ENCODE peak calls at places on chromosome 21, in five cellular contexts. One of them, this sample, is unnamed.

GRCh38 chr21:44778499-44778911 is 23.1 kb downstream of the UBE2G2 start:
- DNase-seq in CD4-positive, CD25-positive, alpha-beta regulatory T cell: no peak
- DNase-seq in PC-9: no peak
- DNase-seq in SJSA1: no peak
- DNase-seq in heart right ventricle: no peak
- DNase-seq in this sample: no peak

GRCh38 chr21:44380876-44381275 is 27.5 kb downstream of the TRPM2 start:
- DNase-seq in PC-9: no peak
- DNase-seq in SJSA1: no peak
- DNase-seq in heart right ventricle: no peak
- DNase-seq in CD4-positive, CD25-positive, alpha-beta regulatory T cell: no peak
- DNase-seq in this sample: no peak

GRCh38 chr21:45981154-45981606 is 390 bp upstream of the COL6A1 start:
- DNase-seq in heart right ventricle: peak; percentile 85
- DNase-seq in CD4-positive, CD25-positive, alpha-beta regulatory T cell: peak; percentile 44
- DNase-seq in PC-9: peak; percentile 66
- DNase-seq in SJSA1: peak; percentile 89
- DNase-seq in this sample: peak; percentile 77

GRCh38 chr21:31943586-31943985 is 70.8 kb downstream of the HUNK start:
- DNase-seq in heart right ventricle: no peak
- DNase-seq in CD4-positive, CD25-positive, alpha-beta regulatory T cell: no peak
- DNase-seq in SJSA1: no peak
- DNase-seq in PC-9: no peak
- DNase-seq in this sample: no peak

GRCh38 chr21:44260791-44261190 is 906 bp downstream of the DNMT3L start:
- DNase-seq in PC-9: no peak
- DNase-seq in SJSA1: no peak
- DNase-seq in CD4-positive, CD25-positive, alpha-beta regulatory T cell: no peak
- DNase-seq in heart right ventricle: no peak
- DNase-seq in this sample: no peak

GRCh38 chr21:45819478-45820170 is 161.9 kb upstream of the COL6A1 start:
- DNase-seq in heart right ventricle: no peak
- DNase-seq in CD4-positive, CD25-positive, alpha-beta regulatory T cell: no peak
- DNase-seq in SJSA1: no peak
- DNase-seq in PC-9: no peak
- DNase-seq in this sample: no peak

GRCh38 chr21:38448619-38449186 is 49.6 kb downstream of the ERG start:
- DNase-seq in SJSA1: peak; percentile 17
- DNase-seq in heart right ventricle: no peak
- DNase-seq in CD4-positive, CD25-positive, alpha-beta regulatory T cell: no peak
- DNase-seq in PC-9: no peak
- DNase-seq in this sample: no peak

GRCh38 chr21:39788383-39788782 is 43.4 kb downstream of the IGSF5 start:
- DNase-seq in heart right ventricle: peak; percentile 72
- DNase-seq in CD4-positive, CD25-positive, alpha-beta regulatory T cell: no peak
- DNase-seq in PC-9: peak; percentile 49
- DNase-seq in SJSA1: peak; percentile 60
- DNase-seq in this sample: peak; percentile 13

GRCh38 chr21:37368536-37369279 is 2.1 kb downstream of the DYRK1A start:
- DNase-seq in heart right ventricle: no peak
- DNase-seq in PC-9: no peak
- DNase-seq in CD4-positive, CD25-positive, alpha-beta regulatory T cell: no peak
- DNase-seq in SJSA1: peak; percentile 50
- DNase-seq in this sample: no peak

GRCh38 chr21:28687571-28687970 is 305.1 kb downstream of the LTN1 start:
- DNase-seq in CD4-positive, CD25-positive, alpha-beta regulatory T cell: no peak
- DNase-seq in PC-9: no peak
- DNase-seq in heart right ventricle: no peak
- DNase-seq in SJSA1: no peak
- DNase-seq in this sample: no peak

GRCh38 chr21:32389337-32390015 is 3.3 kb downstream of the URB1 start:
- DNase-seq in CD4-positive, CD25-positive, alpha-beta regulatory T cell: no peak
- DNase-seq in SJSA1: no peak
- DNase-seq in heart right ventricle: no peak
- DNase-seq in PC-9: no peak
- DNase-seq in this sample: no peak

GRCh38 chr21:40120944-40121575 is 253.8 kb downstream of the PCP4 start:
- DNase-seq in CD4-positive, CD25-positive, alpha-beta regulatory T cell: no peak
- DNase-seq in heart right ventricle: no peak
- DNase-seq in SJSA1: peak; percentile 13
- DNase-seq in PC-9: no peak
- DNase-seq in this sample: no peak

GRCh38 chr21:31911138-31911907 is 38.5 kb downstream of the HUNK start:
- DNase-seq in PC-9: no peak
- DNase-seq in CD4-positive, CD25-positive, alpha-beta regulatory T cell: no peak
- DNase-seq in heart right ventricle: no peak
- DNase-seq in SJSA1: peak; percentile 89
- DNase-seq in this sample: no peak

GRCh38 chr21:45011911-45012660 is 62.3 kb upstream of the ADARB1 start:
- DNase-seq in PC-9: peak; percentile 83
- DNase-seq in CD4-positive, CD25-positive, alpha-beta regulatory T cell: no peak
- DNase-seq in heart right ventricle: peak; percentile 15
- DNase-seq in SJSA1: peak; percentile 99
- DNase-seq in this sample: peak; percentile 41

GRCh38 chr21:43669828-43670605 is 10.7 kb downstream of the RRP1B start:
- DNase-seq in SJSA1: no peak
- DNase-seq in heart right ventricle: no peak
- DNase-seq in PC-9: no peak
- DNase-seq in CD4-positive, CD25-positive, alpha-beta regulatory T cell: no peak
- DNase-seq in this sample: no peak

GRCh38 chr21:26679299-26679698 is 106.2 kb upstream of the CYYR1 start:
- DNase-seq in heart right ventricle: no peak
- DNase-seq in CD4-positive, CD25-positive, alpha-beta regulatory T cell: no peak
- DNase-seq in PC-9: no peak
- DNase-seq in SJSA1: no peak
- DNase-seq in this sample: no peak

GRCh38 chr21:24424786-24425185 is 1182.5 kb downstream of the MRPL39 start:
- DNase-seq in SJSA1: no peak
- DNase-seq in CD4-positive, CD25-positive, alpha-beta regulatory T cell: no peak
- DNase-seq in heart right ventricle: no peak
- DNase-seq in PC-9: no peak
- DNase-seq in this sample: no peak

GRCh38 chr21:36434144-36434543 is 45.8 kb downstream of the CLDN14 start:
- DNase-seq in heart right ventricle: no peak
- DNase-seq in SJSA1: no peak
- DNase-seq in PC-9: no peak
- DNase-seq in CD4-positive, CD25-positive, alpha-beta regulatory T cell: no peak
- DNase-seq in this sample: no peak

GRCh38 chr21:44618909-44619308 is 7.0 kb downstream of the KRTAP10-8 start:
- DNase-seq in heart right ventricle: no peak
- DNase-seq in SJSA1: no peak
- DNase-seq in PC-9: no peak
- DNase-seq in CD4-positive, CD25-positive, alpha-beta regulatory T cell: peak; percentile 76
- DNase-seq in this sample: no peak

GRCh38 chr21:36657999-36658398 is 40.9 kb upstream of the SIM2 start:
- DNase-seq in SJSA1: no peak
- DNase-seq in CD4-positive, CD25-positive, alpha-beta regulatory T cell: no peak
- DNase-seq in PC-9: no peak
- DNase-seq in heart right ventricle: no peak
- DNase-seq in this sample: no peak

GRCh38 chr21:45336870-45337269 is 49.2 kb upstream of the POFUT2 start:
- DNase-seq in heart right ventricle: peak; percentile 43
- DNase-seq in PC-9: no peak
- DNase-seq in CD4-positive, CD25-positive, alpha-beta regulatory T cell: no peak
- DNase-seq in SJSA1: no peak
- DNase-seq in this sample: no peak

GRCh38 chr21:17775431-17776126 is 43.6 kb downstream of the C21orf91 start:
- DNase-seq in PC-9: no peak
- DNase-seq in heart right ventricle: no peak
- DNase-seq in CD4-positive, CD25-positive, alpha-beta regulatory T cell: peak; percentile 58
- DNase-seq in SJSA1: no peak
- DNase-seq in this sample: no peak

GRCh38 chr21:31011412-31011811 is 26.9 kb downstream of the KRTAP19-8 start:
- DNase-seq in heart right ventricle: no peak
- DNase-seq in CD4-positive, CD25-positive, alpha-beta regulatory T cell: no peak
- DNase-seq in PC-9: no peak
- DNase-seq in SJSA1: no peak
- DNase-seq in this sample: no peak

GRCh38 chr21:39196838-39197237 is 13.6 kb upstream of the PSMG1 start:
- DNase-seq in SJSA1: no peak
- DNase-seq in PC-9: no peak
- DNase-seq in heart right ventricle: no peak
- DNase-seq in CD4-positive, CD25-positive, alpha-beta regulatory T cell: no peak
- DNase-seq in this sample: no peak

GRCh38 chr21:28975401-28975800 is 17.3 kb downstream of the LTN1 start:
- DNase-seq in heart right ventricle: no peak
- DNase-seq in SJSA1: peak; percentile 31
- DNase-seq in PC-9: no peak
- DNase-seq in CD4-positive, CD25-positive, alpha-beta regulatory T cell: no peak
- DNase-seq in this sample: no peak

GRCh38 chr21:29741761-29742160 is 198.0 kb downstream of the GRIK1 start:
- DNase-seq in CD4-positive, CD25-positive, alpha-beta regulatory T cell: no peak
- DNase-seq in heart right ventricle: no peak
- DNase-seq in SJSA1: no peak
- DNase-seq in PC-9: no peak
- DNase-seq in this sample: no peak

GRCh38 chr21:19781881-19782652 is 1216.1 kb upstream of the NCAM2 start:
- DNase-seq in CD4-positive, CD25-positive, alpha-beta regulatory T cell: no peak
- DNase-seq in PC-9: no peak
- DNase-seq in heart right ventricle: no peak
- DNase-seq in SJSA1: no peak
- DNase-seq in this sample: no peak

GRCh38 chr21:38938343-38938742 is 132.6 kb downstream of the ETS2 start:
- DNase-seq in SJSA1: peak; percentile 37
- DNase-seq in CD4-positive, CD25-positive, alpha-beta regulatory T cell: peak; percentile 14
- DNase-seq in heart right ventricle: no peak
- DNase-seq in PC-9: no peak
- DNase-seq in this sample: no peak

GRCh38 chr21:39004776-39005605 is 178.3 kb downstream of the PSMG1 start:
- DNase-seq in PC-9: no peak
- DNase-seq in SJSA1: peak; percentile 34
- DNase-seq in heart right ventricle: peak; percentile 65
- DNase-seq in CD4-positive, CD25-positive, alpha-beta regulatory T cell: no peak
- DNase-seq in this sample: no peak

GRCh38 chr21:43575466-43575841 is 83.8 kb downstream of the HSF2BP start:
- DNase-seq in SJSA1: no peak
- DNase-seq in CD4-positive, CD25-positive, alpha-beta regulatory T cell: no peak
- DNase-seq in heart right ventricle: no peak
- DNase-seq in PC-9: no peak
- DNase-seq in this sample: no peak

GRCh38 chr21:45330851-45331261 is 43.2 kb upstream of the POFUT2 start:
- DNase-seq in PC-9: no peak
- DNase-seq in CD4-positive, CD25-positive, alpha-beta regulatory T cell: no peak
- DNase-seq in heart right ventricle: no peak
- DNase-seq in SJSA1: no peak
- DNase-seq in this sample: no peak

GRCh38 chr21:38852708-38853107 is 47.0 kb downstream of the ETS2 start:
- DNase-seq in PC-9: no peak
- DNase-seq in heart right ventricle: no peak
- DNase-seq in SJSA1: no peak
- DNase-seq in CD4-positive, CD25-positive, alpha-beta regulatory T cell: no peak
- DNase-seq in this sample: no peak

GRCh38 chr21:43873673-43874072 is 8.7 kb downstream of the AGPAT3 start:
- DNase-seq in CD4-positive, CD25-positive, alpha-beta regulatory T cell: no peak
- DNase-seq in SJSA1: peak; percentile 26
- DNase-seq in PC-9: no peak
- DNase-seq in heart right ventricle: no peak
- DNase-seq in this sample: no peak

GRCh38 chr21:44487831-44488230 is 32.5 kb downstream of the LRRC3 start:
- DNase-seq in CD4-positive, CD25-positive, alpha-beta regulatory T cell: peak; percentile 27
- DNase-seq in heart right ventricle: no peak
- DNase-seq in PC-9: no peak
- DNase-seq in SJSA1: no peak
- DNase-seq in this sample: no peak

GRCh38 chr21:38306833-38307232 is 50.0 kb downstream of the KCNJ15 start:
- DNase-seq in heart right ventricle: no peak
- DNase-seq in SJSA1: no peak
- DNase-seq in PC-9: no peak
- DNase-seq in CD4-positive, CD25-positive, alpha-beta regulatory T cell: no peak
- DNase-seq in this sample: no peak

GRCh38 chr21:25563399-25564116 is 43.7 kb downstream of the MRPL39 start:
- DNase-seq in PC-9: no peak
- DNase-seq in SJSA1: no peak
- DNase-seq in CD4-positive, CD25-positive, alpha-beta regulatory T cell: no peak
- DNase-seq in heart right ventricle: no peak
- DNase-seq in this sample: no peak

GRCh38 chr21:25562660-25563059 is 44.6 kb downstream of the MRPL39 start:
- DNase-seq in PC-9: no peak
- DNase-seq in heart right ventricle: no peak
- DNase-seq in CD4-positive, CD25-positive, alpha-beta regulatory T cell: no peak
- DNase-seq in SJSA1: no peak
- DNase-seq in this sample: no peak

GRCh38 chr21:25566645-25567044 is 40.6 kb downstream of the MRPL39 start:
- DNase-seq in PC-9: no peak
- DNase-seq in SJSA1: no peak
- DNase-seq in heart right ventricle: no peak
- DNase-seq in CD4-positive, CD25-positive, alpha-beta regulatory T cell: no peak
- DNase-seq in this sample: no peak

GRCh38 chr21:25565272-25566199 is 41.7 kb downstream of the MRPL39 start:
- DNase-seq in CD4-positive, CD25-positive, alpha-beta regulatory T cell: no peak
- DNase-seq in SJSA1: no peak
- DNase-seq in heart right ventricle: no peak
- DNase-seq in PC-9: no peak
- DNase-seq in this sample: no peak

GRCh38 chr21:25564349-25564948 is 42.8 kb downstream of the MRPL39 start:
- DNase-seq in heart right ventricle: no peak
- DNase-seq in CD4-positive, CD25-positive, alpha-beta regulatory T cell: no peak
- DNase-seq in SJSA1: no peak
- DNase-seq in PC-9: no peak
- DNase-seq in this sample: no peak
- H3K4me3 ChIP-seq in heart right ventricle: no peak overlapping the region
- H3K4me3 ChIP-seq in CD4-positive, CD25-positive, alpha-beta regulatory T cell: peak overlapping the region; percentile 93
- H3K4me3 ChIP-seq in SJSA1: no peak overlapping the region
- H3K4me3 ChIP-seq in PC-9: no peak overlapping the region
- H3K4me3 ChIP-seq in this sample: no peak overlapping the region

GRCh38 chr21:15042531-15042930 is 22.3 kb downstream of the NRIP1 start:
- DNase-seq in SJSA1: no peak
- DNase-seq in CD4-positive, CD25-positive, alpha-beta regulatory T cell: no peak
- DNase-seq in PC-9: no peak
- DNase-seq in heart right ventricle: no peak
- DNase-seq in this sample: no peak
- H3K4me1 ChIP-seq in SJSA1: no peaks in the 10 kb centered on the region
- H3K4me1 ChIP-seq in CD4-positive, CD25-positive, alpha-beta regulatory T cell: no peaks in the 10 kb centered on the region
- H3K4me1 ChIP-seq in PC-9: no peaks in the 10 kb centered on the region
- H3K4me1 ChIP-seq in heart right ventricle: no peaks in the 10 kb centered on the region
- H3K4me1 ChIP-seq in this sample: peaks cover 10% of the 10 kb centered on the region

DNA sequence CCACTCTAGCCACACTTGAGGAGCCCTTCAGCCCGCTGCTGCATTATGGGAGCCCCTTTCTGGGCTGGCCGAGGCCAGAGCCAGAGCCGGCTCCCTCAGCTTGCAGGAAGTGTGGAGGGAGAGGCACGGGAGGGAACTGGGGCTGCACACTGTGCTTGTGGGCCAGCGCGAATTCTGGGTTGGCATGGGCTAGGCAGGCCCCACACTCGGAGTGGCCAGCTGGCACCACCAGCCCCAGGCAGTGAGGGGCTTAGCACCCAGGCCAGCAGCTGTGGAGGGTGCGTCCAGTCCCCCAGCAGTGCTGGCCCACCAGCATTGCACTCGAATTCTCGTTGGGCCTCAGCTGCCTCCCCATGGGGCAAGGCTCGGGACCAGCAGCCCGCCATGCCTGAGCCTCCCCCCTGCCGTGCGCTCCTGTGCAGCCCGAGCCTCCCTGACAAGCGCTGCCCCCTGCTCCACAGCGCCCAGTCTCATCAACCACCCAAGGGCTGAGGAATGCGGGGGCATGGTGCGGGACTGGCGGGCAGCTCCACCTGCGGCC is 785.9 kb upstream of the TPTE start:
- DNase-seq in CD4-positive, CD25-positive, alpha-beta regulatory T cell: no peak
- DNase-seq in PC-9: no peak
- DNase-seq in SJSA1: no peak
- DNase-seq in heart right ventricle: no peak
- DNase-seq in this sample: no peak
- H3K9me3 ChIP-seq in CD4-positive, CD25-positive, alpha-beta regulatory T cell: peaks cover 15% of the 10 kb centered on the region
- H3K9me3 ChIP-seq in PC-9: no peaks in the 10 kb centered on the region
- H3K9me3 ChIP-seq in SJSA1: peaks cover 11% of the 10 kb centered on the region
- H3K9me3 ChIP-seq in heart right ventricle: no peaks in the 10 kb centered on the region
- H3K9me3 ChIP-seq in this sample: no peaks in the 10 kb centered on the region

GRCh38 chr21:41759926-41760325 is 6.9 kb downstream of the RIPK4 start:
- DNase-seq in PC-9: no peak
- DNase-seq in SJSA1: no peak
- DNase-seq in CD4-positive, CD25-positive, alpha-beta regulatory T cell: no peak
- DNase-seq in heart right ventricle: no peak
- DNase-seq in this sample: no peak
- H3K4me3 ChIP-seq in PC-9: peak overlapping the region; percentile 100
- H3K4me3 ChIP-seq in SJSA1: no peak overlapping the region
- H3K4me3 ChIP-seq in CD4-positive, CD25-positive, alpha-beta regulatory T cell: no peak overlapping the region
- H3K4me3 ChIP-seq in heart right ventricle: no peak overlapping the region
- H3K4me3 ChIP-seq in this sample: no peak overlapping the region

This sample was measured in gastrocnemius medialis.